ENCODE peak calls at places on chromosomes 16 and 17, in six cellular contexts. One of them, this sample, is unnamed. For H3K36me3, the result is how much of the 10 kb centered on the place peaks cover.

GRCh38 chr16:4693956-4694663 is 748 bp downstream of the NUDT16L1 start:
- DNase-seq in heart right ventricle: peak
- DNase-seq in thoracic aorta: no peak
- DNase-seq in Caco-2: peak
- DNase-seq in IMR-90: peak
- DNase-seq in cardiac muscle cell: peak
- DNase-seq in this sample: no peak

GRCh38 chr16:67254809-67255552 is 6.2 kb downstream of the SLC9A5 start:
- DNase-seq in heart right ventricle: no peak
- DNase-seq in thoracic aorta: no peak
- DNase-seq in Caco-2: no peak
- DNase-seq in IMR-90: no peak
- DNase-seq in cardiac muscle cell: no peak
- DNase-seq in this sample: no peak

GRCh38 chr17:77882040-77882439 is 76.5 kb upstream of the TNRC6C start:
- DNase-seq in heart right ventricle: peak
- DNase-seq in thoracic aorta: no peak
- DNase-seq in Caco-2: no peak
- DNase-seq in IMR-90: no peak
- DNase-seq in cardiac muscle cell: no peak
- DNase-seq in this sample: no peak

GRCh38 chr16:57100445-57100844 is 8.1 kb downstream of the CPNE2 start:
- DNase-seq in heart right ventricle: no peak
- DNase-seq in thoracic aorta: no peak
- DNase-seq in Caco-2: no peak
- DNase-seq in IMR-90: no peak
- DNase-seq in cardiac muscle cell: no peak
- DNase-seq in this sample: no peak

GRCh38 chr17:48722924-48723554 is at the start of gene PRAC2:
- DNase-seq in heart right ventricle: no peak
- DNase-seq in thoracic aorta: no peak
- DNase-seq in Caco-2: no peak
- DNase-seq in IMR-90: no peak
- DNase-seq in cardiac muscle cell: no peak
- DNase-seq in this sample: no peak

GRCh38 chr17:74454197-74455024 is 12.0 kb upstream of the CD300A start:
- DNase-seq in heart right ventricle: peak
- DNase-seq in thoracic aorta: peak
- DNase-seq in Caco-2: no peak
- DNase-seq in IMR-90: peak
- DNase-seq in cardiac muscle cell: peak
- DNase-seq in this sample: no peak

GRCh38 chr16:46673320-46674013 is 15.5 kb downstream of the VPS35 start:
- DNase-seq in heart right ventricle: no peak
- DNase-seq in thoracic aorta: no peak
- DNase-seq in Caco-2: peak
- DNase-seq in IMR-90: peak
- DNase-seq in cardiac muscle cell: peak
- DNase-seq in this sample: no peak

GRCh38 chr16:13453325-13453724 is 466.6 kb upstream of the ERCC4 start:
- DNase-seq in heart right ventricle: no peak
- DNase-seq in thoracic aorta: no peak
- DNase-seq in Caco-2: no peak
- DNase-seq in IMR-90: no peak
- DNase-seq in cardiac muscle cell: no peak
- DNase-seq in this sample: no peak

GRCh38 chr16:31006589-31006988 is 3.8 kb downstream of the STX1B start:
- DNase-seq in heart right ventricle: no peak
- DNase-seq in thoracic aorta: no peak
- DNase-seq in Caco-2: no peak
- DNase-seq in IMR-90: no peak
- DNase-seq in cardiac muscle cell: no peak
- DNase-seq in this sample: no peak

GRCh38 chr17:79213305-79213704 is 138.7 kb downstream of the ENGASE start:
- DNase-seq in heart right ventricle: no peak
- DNase-seq in thoracic aorta: no peak
- DNase-seq in Caco-2: no peak
- DNase-seq in IMR-90: no peak
- DNase-seq in cardiac muscle cell: no peak
- DNase-seq in this sample: no peak

GRCh38 chr17:18102640-18103039 is 5.9 kb upstream of the MYO15A start:
- DNase-seq in heart right ventricle: no peak
- DNase-seq in thoracic aorta: no peak
- DNase-seq in Caco-2: no peak
- DNase-seq in IMR-90: no peak
- DNase-seq in cardiac muscle cell: no peak
- DNase-seq in this sample: no peak

GRCh38 chr17:78923660-78924453 is 1.3 kb downstream of the TIMP2 start:
- DNase-seq in heart right ventricle: peak
- DNase-seq in thoracic aorta: no peak
- DNase-seq in Caco-2: peak
- DNase-seq in IMR-90: no peak
- DNase-seq in cardiac muscle cell: no peak
- DNase-seq in this sample: no peak

GRCh38 chr16:67000384-67001158 is 12.2 kb downstream of the CES4A start:
- DNase-seq in heart right ventricle: peak
- DNase-seq in thoracic aorta: no peak
- DNase-seq in Caco-2: no peak
- DNase-seq in IMR-90: no peak
- DNase-seq in cardiac muscle cell: peak
- DNase-seq in this sample: no peak

GRCh38 chr17:42311240-42312034 is 23.1 kb downstream of the STAT5A start:
- DNase-seq in heart right ventricle: peak
- DNase-seq in thoracic aorta: peak
- DNase-seq in Caco-2: peak
- DNase-seq in IMR-90: peak
- DNase-seq in cardiac muscle cell: peak
- DNase-seq in this sample: no peak

GRCh38 chr17:50440172-50440837 is 14.3 kb downstream of the ACSF2 start:
- DNase-seq in heart right ventricle: no peak
- DNase-seq in thoracic aorta: no peak
- DNase-seq in Caco-2: peak
- DNase-seq in IMR-90: no peak
- DNase-seq in cardiac muscle cell: no peak
- DNase-seq in this sample: no peak

GRCh38 chr17:4032738-4033137 is 68.5 kb upstream of the ATP2A3 start:
- DNase-seq in heart right ventricle: no peak
- DNase-seq in thoracic aorta: no peak
- DNase-seq in Caco-2: no peak
- DNase-seq in IMR-90: no peak
- DNase-seq in cardiac muscle cell: no peak
- DNase-seq in this sample: no peak

GRCh38 chr17:78143214-78144145 is 2.7 kb upstream of the C17orf99 start:
- DNase-seq in heart right ventricle: no peak
- DNase-seq in thoracic aorta: no peak
- DNase-seq in Caco-2: no peak
- DNase-seq in IMR-90: no peak
- DNase-seq in cardiac muscle cell: no peak
- DNase-seq in this sample: no peak

GRCh38 chr17:336110-337021 is 16.2 kb downstream of the RPH3AL start:
- DNase-seq in heart right ventricle: peak
- DNase-seq in thoracic aorta: no peak
- DNase-seq in Caco-2: peak
- DNase-seq in IMR-90: no peak
- DNase-seq in cardiac muscle cell: peak
- DNase-seq in this sample: no peak

GRCh38 chr16:84061236-84061830 is 18.7 kb upstream of the SLC38A8 start:
- DNase-seq in heart right ventricle: no peak
- DNase-seq in thoracic aorta: no peak
- DNase-seq in Caco-2: no peak
- DNase-seq in IMR-90: no peak
- DNase-seq in cardiac muscle cell: no peak
- DNase-seq in this sample: no peak
- H3K36me3 ChIP-seq in heart right ventricle: under half
- H3K36me3 ChIP-seq in thoracic aorta: half or more
- H3K36me3 ChIP-seq in Caco-2: under half
- H3K36me3 ChIP-seq in IMR-90: under half
- H3K36me3 ChIP-seq in cardiac muscle cell: under half
- H3K36me3 ChIP-seq in this sample: half or more

GRCh38 chr16:24800586-24800985 is 45.2 kb upstream of the SLC5A11 start:
- DNase-seq in heart right ventricle: no peak
- DNase-seq in thoracic aorta: no peak
- DNase-seq in Caco-2: peak
- DNase-seq in IMR-90: peak
- DNase-seq in cardiac muscle cell: peak
- DNase-seq in this sample: no peak
- H3K36me3 ChIP-seq in heart right ventricle: under half
- H3K36me3 ChIP-seq in thoracic aorta: half or more
- H3K36me3 ChIP-seq in Caco-2: under half
- H3K36me3 ChIP-seq in IMR-90: half or more
- H3K36me3 ChIP-seq in cardiac muscle cell: half or more
- H3K36me3 ChIP-seq in this sample: under half

DNA sequence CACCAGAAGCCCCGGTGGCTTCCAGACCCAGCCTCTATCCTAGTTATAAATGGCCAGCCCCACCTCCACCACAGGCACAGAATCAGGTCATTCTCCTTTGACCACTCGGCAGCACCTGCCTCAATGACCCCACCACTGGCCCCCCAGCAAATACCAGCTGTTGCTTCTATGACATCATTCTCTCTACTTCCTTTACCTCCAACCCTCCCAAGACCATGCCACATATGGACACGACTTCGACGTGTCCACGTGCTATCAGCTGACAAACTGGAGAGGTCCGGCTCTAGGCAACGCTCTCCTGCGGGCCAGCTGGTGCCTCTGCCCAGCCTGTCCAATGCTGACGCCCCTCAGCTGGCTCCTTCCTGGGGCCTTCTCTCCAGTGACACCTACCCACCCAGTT is 5.9 kb downstream of the ALYREF start:
- DNase-seq in heart right ventricle: no peak
- DNase-seq in thoracic aorta: no peak
- DNase-seq in Caco-2: no peak
- DNase-seq in IMR-90: no peak
- DNase-seq in cardiac muscle cell: no peak
- DNase-seq in this sample: no peak
- H3K36me3 ChIP-seq in heart right ventricle: under half
- H3K36me3 ChIP-seq in thoracic aorta: under half
- H3K36me3 ChIP-seq in Caco-2: under half
- H3K36me3 ChIP-seq in IMR-90: half or more
- H3K36me3 ChIP-seq in cardiac muscle cell: under half
- H3K36me3 ChIP-seq in this sample: under half

DNA sequence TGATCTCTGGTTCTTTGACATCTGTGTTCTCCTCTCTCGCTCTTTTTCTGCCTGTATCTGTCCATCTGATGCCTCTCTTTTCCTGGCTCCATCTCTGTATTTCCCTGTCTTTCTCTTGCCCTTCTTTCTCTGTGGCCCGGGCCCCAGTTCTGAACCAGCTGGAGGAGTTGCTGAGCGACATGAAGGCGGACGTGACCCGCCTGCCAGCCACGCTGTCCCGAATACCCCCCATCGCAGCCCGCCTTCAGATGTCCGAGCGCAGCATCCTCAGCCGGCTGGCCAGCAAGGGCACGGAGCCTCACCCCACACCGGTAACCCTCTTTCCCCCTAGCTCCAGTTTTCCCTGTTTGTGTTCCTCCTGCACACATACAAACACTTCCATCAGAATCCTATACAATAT is 5.8 kb downstream of the RNF227 start:
- DNase-seq in heart right ventricle: no peak
- DNase-seq in thoracic aorta: no peak
- DNase-seq in Caco-2: no peak
- DNase-seq in IMR-90: no peak
- DNase-seq in cardiac muscle cell: no peak
- DNase-seq in this sample: no peak
- H3K36me3 ChIP-seq in heart right ventricle: under half
- H3K36me3 ChIP-seq in thoracic aorta: under half
- H3K36me3 ChIP-seq in Caco-2: under half
- H3K36me3 ChIP-seq in IMR-90: half or more
- H3K36me3 ChIP-seq in cardiac muscle cell: under half
- H3K36me3 ChIP-seq in this sample: under half

DNA sequence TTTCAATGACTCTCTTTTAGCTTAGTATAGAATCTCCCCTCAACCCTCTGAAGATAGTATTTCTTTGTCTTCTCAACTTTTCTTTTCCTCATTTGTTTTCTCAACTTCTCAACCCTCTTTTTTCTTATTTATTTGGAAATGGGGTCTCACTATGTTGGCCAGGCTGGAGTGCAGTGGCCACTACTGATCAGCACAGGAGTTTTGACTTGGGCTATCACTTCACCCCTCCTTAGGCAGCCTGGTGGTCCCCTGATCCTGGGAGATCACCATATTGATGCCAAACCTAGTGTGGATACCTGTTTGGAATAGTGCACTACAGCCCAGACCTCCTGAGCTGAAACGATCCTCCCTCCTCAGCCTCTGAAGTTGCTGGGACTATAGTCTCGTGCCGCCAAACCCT is 79.8 kb downstream of the PITPNC1 start:
- DNase-seq in heart right ventricle: no peak
- DNase-seq in thoracic aorta: no peak
- DNase-seq in Caco-2: peak
- DNase-seq in IMR-90: no peak
- DNase-seq in cardiac muscle cell: no peak
- DNase-seq in this sample: no peak
- H3K36me3 ChIP-seq in heart right ventricle: under half
- H3K36me3 ChIP-seq in thoracic aorta: under half
- H3K36me3 ChIP-seq in Caco-2: under half
- H3K36me3 ChIP-seq in IMR-90: under half
- H3K36me3 ChIP-seq in cardiac muscle cell: under half
- H3K36me3 ChIP-seq in this sample: under half

DNA sequence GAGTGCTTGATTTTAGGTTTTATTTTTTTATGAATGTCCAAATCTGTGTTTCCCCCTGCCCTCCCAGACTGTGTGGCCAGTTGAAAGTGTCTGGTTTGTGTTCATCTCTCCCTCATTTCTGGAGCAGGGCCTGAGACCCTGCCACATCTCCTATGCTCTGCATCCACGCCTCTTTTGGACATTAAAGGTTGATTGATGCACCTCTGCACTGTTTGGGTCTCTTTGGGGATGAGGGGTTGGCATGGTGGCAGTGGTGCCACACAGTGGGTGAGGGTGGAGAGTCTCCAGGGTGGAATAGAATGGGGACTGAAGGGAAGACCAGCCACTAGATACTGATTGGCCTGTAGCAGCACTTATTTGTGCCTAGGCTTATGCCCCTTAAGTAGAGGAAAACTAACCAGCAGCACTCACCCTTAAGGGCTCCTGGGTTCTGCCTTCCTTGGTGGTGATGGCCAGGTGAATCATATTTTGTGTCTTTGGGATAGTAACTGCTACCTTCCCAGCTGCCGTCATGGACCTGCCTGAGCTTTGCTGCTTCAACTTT is 7.9 kb downstream of the DYNLL2 start:
- DNase-seq in heart right ventricle: no peak
- DNase-seq in thoracic aorta: no peak
- DNase-seq in Caco-2: no peak
- DNase-seq in IMR-90: no peak
- DNase-seq in cardiac muscle cell: no peak
- DNase-seq in this sample: no peak
- H3K36me3 ChIP-seq in heart right ventricle: under half
- H3K36me3 ChIP-seq in thoracic aorta: under half
- H3K36me3 ChIP-seq in Caco-2: under half
- H3K36me3 ChIP-seq in IMR-90: half or more
- H3K36me3 ChIP-seq in cardiac muscle cell: half or more
- H3K36me3 ChIP-seq in this sample: under half

DNA sequence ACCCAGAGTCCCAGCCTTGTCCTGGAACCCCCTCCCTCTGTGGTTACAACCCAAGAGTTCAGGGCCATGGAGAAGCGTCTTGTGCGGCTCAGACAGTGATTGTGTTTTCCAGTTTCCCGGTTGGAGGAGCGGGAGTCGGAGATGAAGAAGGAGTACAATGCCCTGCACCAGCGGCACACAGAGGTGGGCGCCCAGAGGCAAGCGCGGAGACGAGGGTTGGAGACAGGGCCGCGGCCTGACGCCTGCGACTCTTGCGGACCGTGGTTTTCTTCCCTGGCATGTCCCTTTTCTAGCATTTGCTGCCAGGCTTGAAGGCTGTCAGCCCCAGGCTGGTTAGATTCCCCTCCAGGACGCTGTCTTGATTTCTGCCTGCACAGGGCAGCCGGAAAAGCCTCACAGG is 23.0 kb downstream of the MAPK8IP3 start:
- DNase-seq in heart right ventricle: no peak
- DNase-seq in thoracic aorta: no peak
- DNase-seq in Caco-2: no peak
- DNase-seq in IMR-90: no peak
- DNase-seq in cardiac muscle cell: no peak
- DNase-seq in this sample: no peak
- H3K36me3 ChIP-seq in heart right ventricle: under half
- H3K36me3 ChIP-seq in thoracic aorta: under half
- H3K36me3 ChIP-seq in Caco-2: under half
- H3K36me3 ChIP-seq in IMR-90: half or more
- H3K36me3 ChIP-seq in cardiac muscle cell: under half
- H3K36me3 ChIP-seq in this sample: half or more

This sample was measured in vagina.